ENCODE peak calls at places on chromosomes 6 and 20, in eight cellular contexts. Y is mammary epithelial cell, X is colonic mucosa, T is MM.1S, Z is PC-3, C is keratinocyte, K is fibroblast of lung, J is endothelial cell of umbilical vein. L is an unnamed sample.

GRCh38 chr6:77425676-77426075 is 37.6 kb downstream of the HTR1B start:
- DNase-seq in Y (no peak), X (no peak), T (no peak), Z (no peak), C (no peak), K (peak), J (no peak), L (no peak)

GRCh38 chr6:43942011-43942442 is 172.0 kb downstream of the VEGFA start:
- DNase-seq in Y (no peak), X (no peak), T (no peak), Z (no peak), C (no peak), K (no peak), J (no peak), L (no peak)

GRCh38 chr20:15515706-15516105 is 1057.5 kb downstream of the KIF16B start:
- DNase-seq in Y (no peak), X (no peak), T (no peak), Z (peak), C (no peak), K (no peak), J (no peak), L (no peak)

GRCh38 chr6:25316626-25317025 is 37.5 kb downstream of the CARMIL1 start:
- DNase-seq in Y (no peak), X (no peak), T (no peak), Z (no peak), C (no peak), K (no peak), J (no peak), L (no peak)

GRCh38 chr6:106972500-106972899 is 2.0 kb downstream of the CD24 start:
- DNase-seq in Y (peak), X (peak), T (no peak), Z (peak), C (no peak), K (no peak), J (no peak), L (no peak)

GRCh38 chr6:89471287-89471867 is 38.4 kb downstream of the ANKRD6 start:
- DNase-seq in Y (no peak), X (no peak), T (no peak), Z (no peak), C (no peak), K (no peak), J (peak), L (no peak)

GRCh38 chr6:125277838-125278237 is 23.9 kb downstream of the HDDC2 start:
- DNase-seq in Y (no peak), X (no peak), T (no peak), Z (peak), C (no peak), K (no peak), J (no peak), L (no peak)

GRCh38 chr6:122825180-122825579 is 36.1 kb downstream of the SMPDL3A start:
- DNase-seq in Y (no peak), X (no peak), T (no peak), Z (no peak), C (no peak), K (no peak), J (no peak), L (no peak)

GRCh38 chr20:6632187-6632586 is 135.3 kb upstream of the BMP2 start:
- DNase-seq in Y (peak), X (no peak), T (peak), Z (no peak), C (peak), K (peak), J (no peak), L (peak)

GRCh38 chr6:32129297-32130088 is 595 bp downstream of the FKBPL start:
- DNase-seq in Y (no peak), X (no peak), T (no peak), Z (peak), C (no peak), K (no peak), J (no peak), L (no peak)

GRCh38 chr6:12113190-12113578 is 101.1 kb downstream of the HIVEP1 start:
- DNase-seq in Y (peak), X (no peak), T (no peak), Z (peak), C (no peak), K (peak), J (peak), L (no peak)

GRCh38 chr6:47426524-47427302 is 50.9 kb upstream of the CD2AP start:
- DNase-seq in Y (no peak), X (no peak), T (no peak), Z (no peak), C (no peak), K (no peak), J (no peak), L (no peak)

GRCh38 chr6:47428746-47429664 is 48.6 kb upstream of the CD2AP start:
- DNase-seq in Y (no peak), X (no peak), T (no peak), Z (no peak), C (no peak), K (no peak), J (no peak), L (no peak)

GRCh38 chr6:47423087-47423486 is 54.5 kb upstream of the CD2AP start:
- DNase-seq in Y (no peak), X (no peak), T (no peak), Z (peak), C (no peak), K (no peak), J (no peak), L (no peak)

GRCh38 chr6:47424436-47424836 is 53.2 kb upstream of the CD2AP start:
- DNase-seq in Y (no peak), X (no peak), T (no peak), Z (no peak), C (no peak), K (peak), J (no peak), L (no peak)

DNA sequence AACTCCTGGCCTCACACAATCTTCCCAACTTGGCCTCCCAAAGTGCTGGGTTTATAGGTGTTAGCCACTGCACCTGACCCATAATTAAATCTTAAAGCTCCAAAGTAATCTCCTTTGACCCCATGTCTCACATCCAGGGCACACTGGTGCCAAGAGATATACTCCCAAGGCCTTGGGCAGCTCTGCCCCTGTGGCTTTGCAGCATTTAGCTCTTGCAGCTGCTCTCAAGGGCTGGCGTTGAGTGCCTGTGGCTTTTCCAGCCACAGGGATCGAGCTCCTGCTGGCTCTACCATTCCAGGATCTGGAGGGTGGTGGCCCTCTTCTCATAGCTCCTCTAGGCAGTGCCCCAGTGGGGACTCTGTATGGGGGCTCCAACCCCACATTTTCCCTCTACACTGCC is 49.3 kb upstream of the CD2AP start:
- DNase-seq in Y (no peak), X (no peak), T (no peak), Z (no peak), C (no peak), K (no peak), J (no peak), L (no peak)
- H3K9ac ChIP-seq in Y (no peak), X (no peak), T (no peak), Z (no peak), C (no peak), K (no peak), J (no peak), L (no peak)

GRCh38 chr6:35687658-35688604 is 784 bp downstream of the FKBP5 start:
- DNase-seq in Y (peak), X (peak), T (peak), Z (peak), C (no peak), K (peak), J (peak), L (peak)
- TF ChIP-seq CTCF in Y (no peak), X (no peak), T (no peak), Z (no peak), C (no peak), K (no peak), J (no peak), L (no peak)

GRCh38 chr6:35372633-35373032 is 30.3 kb downstream of the PPARD start:
- DNase-seq in Y (no peak), X (no peak), T (no peak), Z (no peak), C (no peak), K (no peak), J (no peak), L (no peak)

GRCh38 chr6:35368038-35368887 is 25.9 kb downstream of the PPARD start:
- DNase-seq in Y (peak), X (no peak), T (no peak), Z (peak), C (no peak), K (no peak), J (peak), L (no peak)

GRCh38 chr6:35370124-35370741 is 27.9 kb downstream of the PPARD start:
- DNase-seq in Y (peak), X (peak), T (peak), Z (peak), C (no peak), K (peak), J (peak), L (peak)

GRCh38 chr6:35371494-35372262 is 29.3 kb downstream of the PPARD start:
- DNase-seq in Y (no peak), X (no peak), T (no peak), Z (no peak), C (no peak), K (no peak), J (no peak), L (no peak)

GRCh38 chr6:35370799-35371493 is 28.6 kb downstream of the PPARD start:
- DNase-seq in Y (no peak), X (no peak), T (no peak), Z (no peak), C (no peak), K (no peak), J (no peak), L (no peak)
- H3K9ac ChIP-seq in Y (peak), X (no peak), T (no peak), Z (peak), C (no peak), K (no peak), J (peak), L (no peak)

DNA sequence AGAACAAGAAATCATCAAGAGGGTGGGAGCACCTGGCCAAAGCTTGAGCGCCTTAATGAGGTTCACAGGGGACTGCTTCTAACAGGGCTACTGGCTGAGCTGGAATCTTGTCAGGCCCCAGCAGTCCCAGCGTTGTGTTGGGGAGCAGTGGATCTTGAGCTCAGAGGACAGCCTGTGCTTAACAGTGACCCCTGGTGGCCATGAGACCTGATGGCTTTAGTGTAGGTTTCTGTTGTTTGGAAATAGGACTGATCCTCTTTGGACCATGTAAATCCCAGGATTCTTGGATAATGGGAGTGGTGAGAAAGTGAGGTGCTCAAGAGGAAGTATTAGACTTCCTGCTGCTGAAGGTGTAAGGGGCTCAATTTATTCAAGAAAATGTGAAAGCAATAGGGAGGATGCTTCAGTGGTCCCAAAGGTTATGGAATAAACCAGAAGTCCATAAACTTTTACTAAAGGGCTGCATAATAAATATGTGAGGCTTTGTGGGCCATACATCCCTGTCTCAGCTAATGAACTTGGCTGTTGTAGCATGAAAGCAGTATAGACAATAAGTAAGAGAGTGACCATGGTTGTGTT is 216.2 kb downstream of the NFATC2 start:
- DNase-seq in Y (no peak), X (peak), T (peak), Z (no peak), C (no peak), K (peak), J (peak), L (no peak)
- TF ChIP-seq CTCF in Y (peak), X (peak), T (peak), Z (peak), C (peak), K (peak), J (peak), L (peak)

GRCh38 chr6:109483744-109484075 is 691 bp upstream of the ZBTB24 start:
- DNase-seq in Y (no peak), X (no peak), T (no peak), Z (no peak), C (no peak), K (peak), J (peak), L (no peak)
- H3K9ac ChIP-seq in Y (no peak), X (peak), T (no peak), Z (peak), C (peak), K (no peak), J (peak), L (peak)